ENCODE peak calls at places on chromosomes 1 and 21, in six cellular contexts. Y is IMR-90, T is fibroblast of lung, Z is cardiac muscle cell, U is sigmoid colon, R is HCT116. D is an unnamed sample.

GRCh38 chr1:40133122-40133665 is 28.0 kb upstream of the RLF start:
- DNase-seq in R (no peak), T (peak; percentile 33), U (no peak), Z (peak; percentile 41), Y (peak; percentile 1), D (no peak)

GRCh38 chr1:207032528-207033017 is at the start of gene C1orf116:
- DNase-seq in R (peak; percentile 88), T (no peak), U (no peak), Y (no peak), Z (no peak), D (peak; percentile 99)

GRCh38 chr1:100130552-100131077 is 2.1 kb downstream of the SASS6 start:
- DNase-seq in Z (peak; percentile 14), U (no peak), Y (peak; percentile 25), R (no peak), T (no peak), D (no peak)

GRCh38 chr1:25217598-25218232 is 14.6 kb downstream of the SYF2 start:
- DNase-seq in T (no peak), U (no peak), R (no peak), Z (no peak), Y (no peak), D (no peak)

GRCh38 chr1:36653850-36654249 is 171.1 kb upstream of the CSF3R start:
- DNase-seq in R (no peak), U (no peak), T (peak; percentile 8), Z (peak; percentile 82), Y (peak; percentile 3), D (peak; percentile 46)

GRCh38 chr1:153696741-153697140 is 18.3 kb downstream of the NPR1 start:
- DNase-seq in R (no peak), T (no peak), Y (no peak), U (no peak), Z (no peak), D (no peak)

GRCh38 chr1:165407398-165407797 is 37.5 kb downstream of the RXRG start:
- DNase-seq in Y (no peak), R (no peak), T (no peak), Z (no peak), U (no peak), D (no peak)

GRCh38 chr1:1330366-1331067 is 563 bp upstream of the TAS1R3 start:
- DNase-seq in T (no peak), R (no peak), Y (no peak), U (no peak), Z (no peak), D (no peak)

GRCh38 chr1:75539230-75540116 is 71.4 kb downstream of the SLC44A5 start:
- DNase-seq in U (no peak), Z (peak; percentile 63), R (no peak), Y (no peak), T (peak; percentile 91), D (no peak)

GRCh38 chr1:193593355-193593874 is 407.0 kb upstream of the B3GALT2 start:
- DNase-seq in U (no peak), Z (no peak), Y (no peak), T (no peak), R (no peak), D (no peak)

GRCh38 chr1:29384496-29385015 is 148.2 kb downstream of the PTPRU start:
- DNase-seq in Z (no peak), T (no peak), U (no peak), R (no peak), Y (no peak), D (no peak)

GRCh38 chr1:25501235-25502058 is 42.0 kb upstream of the LDLRAP1 start:
- DNase-seq in Z (peak; percentile 65), Y (peak; percentile 89), U (peak; percentile 46), T (peak; percentile 42), R (peak; percentile 16), D (peak; percentile 19)

GRCh38 chr1:42369471-42369870 is 11.1 kb upstream of the RIMKLA start:
- DNase-seq in R (no peak), U (no peak), Z (no peak), T (no peak), Y (no peak), D (no peak)

GRCh38 chr1:40668769-40669525 is 3.5 kb upstream of the RIMS3 start:
- DNase-seq in Z (peak; percentile 76), R (peak; percentile 61), T (peak; percentile 36), U (peak; percentile 86), Y (peak; percentile 57), D (peak; percentile 57)

GRCh38 chr1:50603274-50604271 is 180.3 kb upstream of the DMRTA2 start:
- DNase-seq in Y (peak; percentile 69), U (no peak), R (peak; percentile 40), Z (peak; percentile 15), T (peak; percentile 81), D (peak; percentile 88)

GRCh38 chr1:217661407-217661806 is 30.3 kb downstream of the SPATA17 start:
- DNase-seq in R (no peak), U (no peak), Z (no peak), Y (no peak), T (no peak), D (no peak)

GRCh38 chr1:92817137-92817697 is 14.6 kb upstream of the RPL5 start:
- DNase-seq in Z (no peak), U (no peak), Y (no peak), T (no peak), R (no peak), D (no peak)

GRCh38 chr1:246803373-246803772 is 79.2 kb downstream of the SCCPDH start:
- DNase-seq in T (no peak), U (no peak), Z (no peak), R (no peak), Y (no peak), D (no peak)

GRCh38 chr1:35570589-35571137 is 2.5 kb upstream of the TFAP2E start:
- DNase-seq in Y (peak; percentile 44), T (peak; percentile 66), R (no peak), U (no peak), Z (no peak), D (peak; percentile 32)

GRCh38 chr21:38269567-38269917 is 12.8 kb downstream of the KCNJ15 start:
- DNase-seq in Y (no peak), R (no peak), Z (no peak), U (no peak), T (no peak), D (no peak)

GRCh38 chr1:36383240-36383639 is 2.5 kb downstream of the STK40 start:
- DNase-seq in T (no peak), U (no peak), R (no peak), Z (no peak), Y (no peak), D (no peak)

GRCh38 chr1:200437556-200438203 is 27.8 kb upstream of the ZNF281 start:
- DNase-seq in Y (peak; percentile 37), R (no peak), U (no peak), Z (no peak), T (peak; percentile 40), D (no peak)

GRCh38 chr1:60747321-60747720 is 335.0 kb upstream of the NFIA start:
- DNase-seq in U (no peak), T (no peak), Y (no peak), R (no peak), Z (no peak), D (no peak)

GRCh38 chr1:60745444-60745843 is 336.9 kb upstream of the NFIA start:
- DNase-seq in R (no peak), Y (no peak), Z (no peak), T (no peak), U (no peak), D (no peak)

DNA sequence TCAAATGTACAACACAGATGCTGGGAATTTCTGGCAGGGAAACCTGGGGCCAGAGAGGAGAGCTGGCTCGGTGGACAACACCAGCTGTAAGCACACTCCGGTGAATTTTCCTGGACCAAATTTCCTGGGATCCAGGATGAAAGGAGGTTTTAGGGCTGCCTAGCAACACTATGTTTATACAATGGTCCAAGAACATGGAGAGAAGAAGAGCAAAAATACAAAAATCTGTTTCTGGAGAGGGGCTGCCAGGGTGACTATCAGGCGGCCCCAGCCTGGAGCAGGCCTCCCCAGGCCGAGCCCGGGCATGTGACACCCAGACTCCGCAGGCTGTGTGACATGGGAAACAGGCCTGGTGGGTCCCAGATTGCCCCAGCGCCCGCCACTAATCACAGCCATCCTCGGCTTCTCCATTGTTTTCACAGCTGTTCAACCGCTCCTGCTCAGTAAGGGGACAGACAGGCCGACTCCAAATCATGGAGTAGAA is 336.0 kb upstream of the NFIA start:
- DNase-seq in T (no peak), R (no peak), Y (no peak), U (no peak), Z (no peak), D (no peak)
- H3K36me3 ChIP-seq in T (no peaks in the 10 kb centered on the region), R (no peaks in the 10 kb centered on the region), Y (no peaks in the 10 kb centered on the region), U (no peaks in the 10 kb centered on the region), Z (no peaks in the 10 kb centered on the region), D (no peaks in the 10 kb centered on the region)

GRCh38 chr21:45923146-45923545 is 58.4 kb upstream of the COL6A1 start:
- DNase-seq in Y (peak; percentile 75), Z (peak; percentile 83), T (peak; percentile 63), R (peak; percentile 16), U (peak; percentile 89), D (peak; percentile 44)

GRCh38 chr21:45927032-45927431 is 54.5 kb upstream of the COL6A1 start:
- DNase-seq in U (no peak), T (no peak), Y (no peak), Z (no peak), R (no peak), D (no peak)

GRCh38 chr21:45927851-45928850 is 53.4 kb upstream of the COL6A1 start:
- DNase-seq in Y (no peak), U (no peak), T (no peak), Z (no peak), R (no peak), D (no peak)

GRCh38 chr21:45929477-45929876 is 52.1 kb upstream of the COL6A1 start:
- DNase-seq in Y (no peak), U (no peak), T (no peak), Z (no peak), R (no peak), D (no peak)

DNA sequence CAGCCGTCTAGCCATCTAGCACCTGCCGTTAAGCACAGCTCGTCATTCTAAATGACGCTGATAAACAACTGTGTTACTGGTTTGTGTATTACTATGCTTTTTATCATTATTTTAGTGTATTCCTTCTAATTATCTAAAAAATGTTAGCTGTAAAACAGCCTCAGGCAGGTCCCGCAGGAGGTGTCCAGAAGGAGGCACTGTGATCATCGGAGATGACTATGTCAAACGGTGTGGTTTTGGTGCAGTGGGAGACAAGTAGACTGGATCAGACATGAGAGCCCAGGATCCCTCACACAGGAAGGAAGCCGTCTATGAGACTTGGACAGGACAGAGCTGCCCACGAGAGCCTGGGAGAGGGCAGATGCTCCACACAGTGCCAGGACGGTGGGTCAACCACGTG is 55.3 kb upstream of the COL6A1 start:
- DNase-seq in Z (no peak), R (no peak), T (no peak), Y (no peak), U (no peak), D (no peak)
- TF ChIP-seq CTCF in Z (no peak), R (no peak), T (peak; percentile 13), Y (peak; percentile 13), U (no peak), D (no peak)

GRCh38 chr1:22494144-22494543 is 42.5 kb downstream of the ZBTB40 start:
- DNase-seq in Y (no peak), Z (no peak), R (no peak), U (no peak), T (no peak), D (no peak)
- H3K36me3 ChIP-seq in Y (peaks cover 7% of the 10 kb centered on the region), Z (no peaks in the 10 kb centered on the region), R (no peaks in the 10 kb centered on the region), U (peaks cover 66% of the 10 kb centered on the region), T (peaks cover 2% of the 10 kb centered on the region), D (no peaks in the 10 kb centered on the region)

DNA sequence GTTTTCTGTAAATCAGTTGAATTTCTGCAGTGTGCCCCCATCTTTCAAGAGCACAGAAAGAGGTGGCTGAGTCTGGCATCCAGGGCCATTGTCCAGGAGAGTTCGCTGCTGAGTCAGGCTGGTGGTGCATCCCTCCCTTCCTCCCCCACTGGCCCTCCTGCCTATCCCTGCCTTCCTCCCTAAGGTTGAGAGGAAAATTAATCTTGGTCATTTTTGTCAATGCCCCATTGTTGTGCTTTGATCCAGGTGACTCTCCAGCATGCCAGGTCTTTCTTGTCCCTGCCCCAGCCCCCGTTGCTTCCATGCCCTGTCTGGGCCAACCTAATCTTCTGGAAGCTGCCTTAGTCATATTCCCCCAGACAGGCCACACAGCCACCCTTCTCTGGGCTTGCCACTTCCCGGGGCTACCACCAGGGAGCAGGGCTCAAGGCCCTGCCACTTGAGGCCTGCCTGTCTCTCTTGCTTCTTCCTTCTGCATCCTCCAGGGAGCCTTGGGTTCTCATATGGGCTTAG is 26.6 kb downstream of the PROK1 start:
- DNase-seq in Y (no peak), R (peak; percentile 85), Z (peak; percentile 16), T (no peak), U (no peak), D (no peak)
- TF ChIP-seq CTCF in Y (peak; percentile 24), R (peak; percentile 81), Z (peak; percentile 36), T (no peak), U (no peak), D (peak; percentile 58)